ENCODE peak calls at places on chromosomes 12 and 14, in four cellular contexts. R is HCT116, D is body of pancreas, I is heart left ventricle. J is an unnamed sample.

GRCh38 chr12:42589465-42590323 is at the start of gene PRICKLE1:
- ATAC-seq in R (peak; percentile 84), D (peak; percentile 91), I (peak; percentile 85), J (peak; percentile 85)

GRCh38 chr14:69749956-69750355 is 17.0 kb upstream of the SRSF5 start:
- ATAC-seq in R (no peak), D (peak; percentile 63), I (no peak), J (no peak)

GRCh38 chr12:58750484-58750883 is 169.8 kb downstream of the LRIG3 start:
- ATAC-seq in R (no peak), D (no peak), I (peak; percentile 69), J (no peak)

GRCh38 chr12:109428038-109428629 is 49.0 kb downstream of the KCTD10 start:
- ATAC-seq in R (peak; percentile 91), D (peak; percentile 90), I (peak; percentile 90), J (peak; percentile 86)

GRCh38 chr14:34785223-34786006 is 71.0 kb upstream of the CFL2 start:
- ATAC-seq in R (no peak), D (no peak), I (no peak), J (no peak)

GRCh38 chr12:94062194-94062593 is 86.2 kb upstream of the PLXNC1 start:
- ATAC-seq in R (no peak), D (no peak), I (no peak), J (no peak)

GRCh38 chr14:90512332-90512951 is 115.6 kb downstream of the CALM1 start:
- ATAC-seq in R (no peak), D (no peak), I (peak; percentile 29), J (no peak)

GRCh38 chr12:75341873-75342272 is 7.4 kb downstream of the GLIPR1L1 start:
- ATAC-seq in R (peak; percentile 82), D (no peak), I (no peak), J (no peak)

GRCh38 chr14:102722646-102723045 is 54.6 kb upstream of the TRAF3 start:
- ATAC-seq in R (no peak), D (no peak), I (no peak), J (no peak)

GRCh38 chr12:13289644-13290285 is 93.2 kb downstream of the EMP1 start:
- ATAC-seq in R (no peak), D (peak; percentile 53), I (no peak), J (peak; percentile 68)

GRCh38 chr12:80261403-80261802 is 162.1 kb downstream of the OTOGL start:
- ATAC-seq in R (no peak), D (no peak), I (no peak), J (no peak)

GRCh38 chr14:22477569-22478194 is 111.3 kb downstream of the DAD1 start:
- ATAC-seq in R (no peak), D (no peak), I (no peak), J (no peak)

GRCh38 chr14:64758711-64759554 is 54.7 kb downstream of the PLEKHG3 start:
- ATAC-seq in R (no peak), D (peak; percentile 36), I (peak; percentile 63), J (no peak)

GRCh38 chr14:65290830-65291229 is 121.7 kb upstream of the FUT8 start:
- ATAC-seq in R (peak; percentile 84), D (no peak), I (no peak), J (no peak)

DNA sequence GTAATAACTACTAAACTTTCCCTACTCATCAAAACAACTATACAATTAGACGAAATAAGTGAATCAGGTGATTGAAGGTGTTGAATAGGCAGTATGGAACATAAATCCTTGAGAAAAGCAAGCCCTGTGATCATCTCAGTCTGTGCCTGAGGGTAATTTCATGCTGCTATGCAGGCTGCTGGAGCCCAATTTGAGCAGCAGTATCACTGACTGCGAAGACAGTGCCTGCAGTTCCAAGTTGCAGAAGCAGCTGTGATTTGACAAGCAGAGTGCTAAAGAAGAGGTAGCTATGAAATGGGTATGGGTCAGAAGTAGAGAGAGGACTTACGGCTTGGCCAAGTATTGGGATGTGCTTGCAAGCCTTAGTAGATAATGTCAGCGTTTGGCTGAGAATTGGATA is 22.5 kb downstream of the PIK3C2G start:
- ATAC-seq in R (no peak), D (no peak), I (no peak), J (no peak)
- TF ChIP-seq POLR2A in R (no peak), D (no peak), I (no peak), J (no peak)

DNA sequence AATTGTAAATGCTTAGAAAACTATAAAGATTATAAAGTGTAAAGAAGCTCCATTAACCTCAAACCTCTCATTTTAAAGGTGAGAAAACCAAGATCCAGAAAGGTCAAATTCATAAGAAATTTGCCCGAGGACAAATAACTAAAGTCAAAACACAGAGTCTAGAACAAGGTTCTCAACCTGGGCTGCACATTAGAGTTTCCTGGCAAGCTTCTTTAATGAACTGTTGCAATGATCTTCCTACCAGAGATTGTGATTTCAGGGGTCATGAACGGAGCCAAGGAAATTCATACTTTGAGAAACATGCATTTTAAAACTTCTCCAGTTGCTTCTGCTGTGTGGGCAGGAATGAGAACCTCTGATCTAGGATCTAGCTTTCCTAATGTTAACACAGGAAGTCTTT is 86.8 kb downstream of the DERA start:
- ATAC-seq in R (no peak), D (no peak), I (no peak), J (no peak)
- TF ChIP-seq CTCF in R (no peak), D (no peak), I (no peak), J (no peak)

GRCh38 chr12:6871052-6871957 is 1.8 kb downstream of the SPSB2 start:
- ATAC-seq in R (peak; percentile 49), D (no peak), I (no peak), J (no peak)

GRCh38 chr12:6872073-6873048 is 742 bp downstream of the SPSB2 start:
- ATAC-seq in R (peak; percentile 52), D (peak; percentile 69), I (peak; percentile 70), J (peak; percentile 65)

GRCh38 chr12:6869049-6870021 is 2.0 kb downstream of the TPI1 start:
- ATAC-seq in R (no peak), D (peak; percentile 25), I (no peak), J (no peak)

GRCh38 chr12:6868211-6869048 is 1.1 kb downstream of the TPI1 start:
- ATAC-seq in R (no peak), D (no peak), I (no peak), J (no peak)

DNA sequence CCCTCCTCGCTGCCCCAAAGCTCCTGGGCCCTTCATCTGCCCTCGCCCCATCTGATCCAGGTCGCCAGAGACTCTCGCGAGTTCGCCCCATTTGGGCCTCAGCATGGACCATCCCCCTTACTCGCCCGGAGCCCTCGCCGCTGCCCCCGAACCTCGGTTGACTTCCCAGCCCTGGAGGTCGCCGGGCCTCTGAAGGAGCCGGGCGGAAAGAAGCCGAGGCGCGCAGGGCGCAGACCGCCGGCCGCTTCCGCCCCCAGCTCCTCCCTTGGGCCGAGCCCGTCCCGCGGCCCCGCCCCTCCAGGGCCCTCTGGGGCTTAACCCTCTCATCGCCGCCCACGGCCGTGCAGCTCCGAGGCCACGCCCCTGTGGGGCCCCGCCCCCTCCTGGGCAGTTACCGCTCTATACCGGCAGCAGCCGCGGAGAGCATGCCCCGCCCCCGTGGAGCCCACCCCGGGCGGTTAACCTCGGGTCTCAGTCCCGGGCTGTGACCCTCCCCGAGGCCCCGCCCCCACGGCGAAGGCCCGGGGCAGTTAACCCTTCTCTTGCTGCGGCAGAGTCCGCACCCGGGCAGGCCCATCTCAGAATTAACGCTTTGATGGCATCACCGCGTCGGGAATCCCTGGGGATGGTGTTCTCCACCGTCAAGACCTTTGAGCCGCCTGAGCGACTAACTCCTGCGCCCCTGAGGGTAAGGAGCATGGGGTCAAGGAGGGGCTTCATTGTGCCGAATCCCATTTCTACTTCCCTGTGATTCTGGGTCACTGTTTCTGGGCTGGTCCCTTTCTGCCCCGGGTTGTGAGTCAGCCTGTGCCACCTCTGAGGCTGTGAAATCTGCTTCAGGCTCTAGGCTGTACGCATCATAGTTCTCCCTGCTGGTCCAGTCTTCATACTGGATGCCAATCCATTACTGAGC is at the start of gene SPSB2:
- ATAC-seq in R (peak; percentile 79), D (peak; percentile 94), I (peak; percentile 92), J (peak; percentile 91)
- TF ChIP-seq POLR2A in R (peak; percentile 35), D (peak; percentile 27), I (peak; percentile 18), J (peak; percentile 66)

DNA sequence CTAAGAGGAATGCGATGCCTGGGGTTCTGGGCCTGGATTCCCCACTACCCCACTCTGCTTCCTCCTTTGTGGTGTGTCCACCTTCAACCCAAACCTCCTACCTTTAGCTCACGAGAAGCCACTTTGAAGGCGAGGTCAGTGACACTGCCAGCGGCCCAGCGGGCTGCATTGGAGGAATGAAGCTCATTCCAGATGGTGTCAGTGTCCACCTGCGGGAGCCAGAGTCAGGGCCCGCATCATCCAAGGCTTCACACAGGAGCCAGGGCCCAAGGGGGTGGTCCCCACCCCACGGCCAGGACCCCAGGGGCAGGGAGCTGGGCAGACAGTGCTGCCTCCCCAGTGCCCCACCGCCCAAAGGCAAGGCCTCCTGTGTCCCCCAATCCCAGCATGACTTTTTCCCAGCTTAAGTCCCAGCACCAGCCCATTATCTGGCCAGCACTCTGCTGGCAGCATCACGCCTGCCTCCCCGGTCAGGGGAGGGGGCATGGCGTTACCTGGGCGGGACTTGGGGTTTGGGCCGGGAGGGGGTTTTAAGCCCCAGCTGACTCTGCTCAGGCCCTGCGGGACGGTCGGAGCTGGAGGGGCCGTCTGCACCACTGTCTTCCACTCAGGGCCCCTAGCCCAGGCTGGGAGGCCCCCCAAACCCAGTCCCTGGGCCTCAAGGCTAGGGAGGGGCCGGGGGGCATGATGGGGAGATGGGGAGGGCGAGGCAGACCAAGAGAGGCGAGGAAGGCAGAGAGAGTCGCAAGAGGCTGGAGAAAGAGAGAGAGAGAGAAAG is 16.9 kb downstream of the SLC48A1 start:
- ATAC-seq in R (no peak), D (no peak), I (no peak), J (no peak)
- TF ChIP-seq CTCF in R (no peak), D (no peak), I (no peak), J (no peak)

GRCh38 chr14:63443361-63443760 is 99.8 kb downstream of the PPP2R5E start:
- ATAC-seq in R (no peak), D (no peak), I (no peak), J (no peak)

GRCh38 chr14:63435838-63436237 is 107.3 kb downstream of the PPP2R5E start:
- ATAC-seq in R (no peak), D (peak; percentile 73), I (peak; percentile 90), J (peak; percentile 93)

GRCh38 chr14:63436286-63437098 is 106.7 kb downstream of the PPP2R5E start:
- ATAC-seq in R (no peak), D (no peak), I (peak; percentile 12), J (no peak)

GRCh38 chr14:63435204-63435603 is 108.0 kb downstream of the PPP2R5E start:
- ATAC-seq in R (no peak), D (no peak), I (no peak), J (no peak)

DNA sequence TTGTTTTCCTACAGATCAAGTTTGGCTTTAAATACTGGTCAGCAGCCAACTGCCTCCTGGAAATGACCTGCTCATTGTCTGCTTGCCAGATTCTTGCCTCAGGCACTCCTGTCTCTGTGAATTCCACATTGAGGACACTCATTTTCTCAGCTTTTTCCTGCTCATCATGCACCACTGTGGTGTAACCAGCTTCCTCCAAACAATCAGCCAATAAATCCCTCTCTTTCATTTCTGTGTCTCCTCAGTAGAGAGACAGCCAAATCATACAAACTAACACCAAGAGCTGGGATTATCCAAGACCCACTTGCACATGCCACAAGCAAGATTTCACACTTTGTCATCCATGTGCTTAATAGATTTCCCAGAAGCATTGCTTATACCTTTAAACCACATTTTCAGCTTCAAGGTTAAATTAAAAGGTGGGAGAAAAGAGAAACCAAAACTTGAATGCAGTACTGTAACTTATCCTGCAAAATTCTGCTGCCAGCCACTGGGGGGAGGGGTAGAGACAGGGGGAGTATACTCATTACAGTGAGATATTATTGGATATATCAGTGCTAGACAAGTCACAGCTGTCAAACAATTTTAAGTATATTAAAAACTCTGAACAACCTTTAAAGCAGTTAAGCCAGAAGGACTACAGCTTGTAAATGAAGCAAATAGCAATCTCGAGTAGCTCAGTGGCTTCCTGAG is 105.0 kb downstream of the PPP2R5E start:
- ATAC-seq in R (no peak), D (peak; percentile 79), I (peak; percentile 66), J (peak; percentile 82)
- TF ChIP-seq POLR2A in R (no peak), D (no peak), I (no peak), J (no peak)